ENCODE peak calls at places on chromosomes 12 and 14, in four cellular contexts. O is fibroblast of lung, W is SK-N-SH, L is PC-3. F is an unnamed sample.

GRCh38 chr14:82009993-82010392 is 476.3 kb upstream of the SEL1L start:
- DNase-seq in O (no peak), W (no peak), L (no peak), F (no peak)

GRCh38 chr14:92340071-92340470 is 17.1 kb downstream of the SLC24A4 start:
- DNase-seq in O (no peak), W (no peak), L (no peak), F (no peak)

GRCh38 chr12:505221-505620 is 45.5 kb downstream of the B4GALNT3 start:
- DNase-seq in O (no peak), W (no peak), L (no peak), F (no peak)

GRCh38 chr14:31969371-31969770 is 107.7 kb upstream of the ARHGAP5 start:
- DNase-seq in O (no peak), W (no peak), L (no peak), F (peak; percentile 66)

GRCh38 chr12:113075137-113075683 is 18.7 kb downstream of the DTX1 start:
- DNase-seq in O (no peak), W (no peak), L (no peak), F (no peak)

GRCh38 chr12:21526721-21527345 is 737 bp downstream of the SPX start:
- DNase-seq in O (peak; percentile 3), W (no peak), L (no peak), F (no peak)

GRCh38 chr12:119153477-119154434 is 25.0 kb upstream of the HSPB8 start:
- DNase-seq in O (peak; percentile 49), W (no peak), L (peak; percentile 15), F (no peak)

GRCh38 chr12:92568631-92569128 is 134.1 kb upstream of the PLEKHG7 start:
- DNase-seq in O (no peak), W (no peak), L (no peak), F (no peak)

GRCh38 chr12:20950248-20950647 is 139.7 kb downstream of the SLCO1B3 start:
- DNase-seq in O (no peak), W (peak; percentile 4), L (peak; percentile 58), F (no peak)

GRCh38 chr12:133203344-133204263 is 22.3 kb downstream of the ZNF268 start:
- DNase-seq in O (peak; percentile 31), W (no peak), L (no peak), F (no peak)

GRCh38 chr12:57881035-57881973 is 34.8 kb upstream of the CTDSP2 start:
- DNase-seq in O (no peak), W (no peak), L (no peak), F (peak; percentile 79)

GRCh38 chr12:114679452-114679875 is 4.5 kb downstream of the TBX3 start:
- DNase-seq in O (peak; percentile 60), W (no peak), L (peak; percentile 30), F (no peak)

GRCh38 chr12:57200497-57200896 is 16.1 kb upstream of the NXPH4 start:
- DNase-seq in O (no peak), W (no peak), L (no peak), F (no peak)

GRCh38 chr12:45388545-45388944 is 172.7 kb downstream of the ANO6 start:
- DNase-seq in O (peak; percentile 75), W (peak; percentile 56), L (peak; percentile 60), F (peak; percentile 30)

GRCh38 chr14:92615451-92615850 is 101.9 kb downstream of the RIN3 start:
- DNase-seq in O (no peak), W (no peak), L (peak; percentile 22), F (no peak)

GRCh38 chr14:51962678-51963077 is 26.7 kb upstream of the RTRAF start:
- DNase-seq in O (peak; percentile 9), W (no peak), L (no peak), F (peak; percentile 23)

GRCh38 chr12:132637811-132638210 is 19.2 kb downstream of the P2RX2 start:
- DNase-seq in O (no peak), W (no peak), L (no peak), F (no peak)

GRCh38 chr12:26688344-26688904 is 144.6 kb downstream of the ITPR2 start:
- DNase-seq in O (peak; percentile 44), W (no peak), L (peak; percentile 34), F (no peak)

GRCh38 chr14:92898732-92899131 is 24.2 kb upstream of the CHGA start:
- DNase-seq in O (no peak), W (no peak), L (no peak), F (no peak)

GRCh38 chr14:21317433-21317832 is 37.5 kb downstream of the RPGRIP1 start:
- DNase-seq in O (no peak), W (no peak), L (no peak), F (no peak)

GRCh38 chr12:68565391-68565903 is 45.3 kb upstream of the RAP1B start:
- DNase-seq in O (peak; percentile 94), W (no peak), L (peak; percentile 96), F (peak; percentile 92)

GRCh38 chr12:25052191-25053020 is 103.5 kb upstream of the BCAT1 start:
- DNase-seq in O (no peak), W (no peak), L (no peak), F (no peak)

GRCh38 chr12:28954333-28954732 is 194.7 kb upstream of the FAR2 start:
- DNase-seq in O (no peak), W (no peak), L (no peak), F (peak; percentile 74)

GRCh38 chr14:50397461-50398196 is 948 bp upstream of the CDKL1 start:
- DNase-seq in O (no peak), W (peak; percentile 41), L (peak; percentile 68), F (no peak)

GRCh38 chr12:25979563-25979962 is 21.1 kb downstream of the RASSF8 start:
- DNase-seq in O (no peak), W (no peak), L (peak; percentile 38), F (no peak)

GRCh38 chr14:97021571-97022171 is 224.5 kb downstream of the VRK1 start:
- DNase-seq in O (no peak), W (no peak), L (peak; percentile 50), F (no peak)

GRCh38 chr12:33192226-33192625 is 247.4 kb downstream of the SYT10 start:
- DNase-seq in O (no peak), W (no peak), L (peak; percentile 8), F (no peak)

GRCh38 chr14:73712540-73713141 is 1.5 kb downstream of the PNMA1 start:
- DNase-seq in O (no peak), W (peak; percentile 65), L (peak; percentile 33), F (no peak)

GRCh38 chr12:47785036-47785886 is 12.2 kb downstream of the SLC48A1 start:
- DNase-seq in O (no peak), W (no peak), L (no peak), F (no peak)

GRCh38 chr14:51807355-51807754 is 53.1 kb upstream of the GNG2 start:
- DNase-seq in O (peak; percentile 54), W (no peak), L (no peak), F (peak; percentile 43)

GRCh38 chr12:110858848-110859247 is 12.1 kb downstream of the CCDC63 start:
- DNase-seq in O (no peak), W (no peak), L (no peak), F (peak; percentile 55)

GRCh38 chr14:85798852-85799251 is 268.9 kb downstream of the FLRT2 start:
- DNase-seq in O (no peak), W (no peak), L (peak; percentile 2), F (no peak)

GRCh38 chr14:103188691-103189480 is 65.6 kb downstream of the TNFAIP2 start:
- DNase-seq in O (no peak), W (peak; percentile 64), L (no peak), F (no peak)

GRCh38 chr12:123391546-123392343 is 7.8 kb downstream of the KMT5A start:
- DNase-seq in O (no peak), W (no peak), L (no peak), F (no peak)
- H3K79me2 ChIP-seq in O (peaks cover 68% of the 10 kb centered on the region), W (peaks cover 92% of the 10 kb centered on the region), L (peaks cover 65% of the 10 kb centered on the region), F (peaks cover 86% of the 10 kb centered on the region)

GRCh38 chr14:100748403-100748802 is 21.7 kb downstream of the DLK1 start:
- DNase-seq in O (no peak), W (no peak), L (no peak), F (no peak)

GRCh38 chr14:100746326-100746725 is 19.6 kb downstream of the DLK1 start:
- DNase-seq in O (peak; percentile 11), W (no peak), L (no peak), F (no peak)

GRCh38 chr14:100748944-100749343 is 22.3 kb downstream of the DLK1 start:
- DNase-seq in O (no peak), W (no peak), L (no peak), F (no peak)

GRCh38 chr14:100747736-100748135 is 21.0 kb downstream of the DLK1 start:
- DNase-seq in O (no peak), W (no peak), L (no peak), F (no peak)

DNA sequence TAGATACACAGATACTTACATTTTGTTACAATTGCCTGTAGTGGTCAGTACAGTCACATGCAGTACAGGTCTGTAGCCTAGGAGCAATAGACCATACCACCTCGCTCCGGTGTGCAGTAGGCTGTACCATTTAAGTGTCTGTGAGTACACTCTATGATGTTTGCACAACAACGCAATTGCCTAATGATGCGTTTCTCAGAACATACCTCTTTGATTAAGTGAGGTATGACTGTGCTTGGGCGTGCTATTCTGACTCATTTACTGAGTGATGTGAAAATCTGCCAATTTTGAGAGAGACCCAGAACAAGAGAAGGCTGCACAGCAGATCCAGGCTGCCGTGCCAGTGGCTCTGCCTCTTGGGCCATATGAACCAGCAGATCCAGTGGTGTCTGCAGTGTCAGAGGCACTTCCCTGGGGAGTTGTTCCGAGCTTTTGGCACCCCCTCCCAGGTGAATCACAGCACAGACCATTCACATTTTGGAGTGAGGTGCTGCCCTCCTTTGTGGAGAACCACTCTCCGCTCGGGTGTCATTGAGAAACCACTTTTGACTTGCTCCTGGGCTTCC is 20.4 kb downstream of the DLK1 start:
- DNase-seq in O (peak; percentile 95), W (no peak), L (peak; percentile 95), F (peak; percentile 98)
- H2AFZ ChIP-seq in O (no peak overlapping the region), W (no peak overlapping the region), L (peak overlapping the region; percentile 23), F (no peak overlapping the region)

GRCh38 chr12:46699986-46700385 is 125.8 kb downstream of the SLC38A4 start:
- DNase-seq in O (no peak), W (no peak), L (no peak), F (no peak)

GRCh38 chr12:46698003-46698402 is 127.8 kb downstream of the SLC38A4 start:
- DNase-seq in O (no peak), W (no peak), L (no peak), F (no peak)

GRCh38 chr12:46701356-46701755 is 124.4 kb downstream of the SLC38A4 start:
- DNase-seq in O (no peak), W (no peak), L (no peak), F (no peak)

DNA sequence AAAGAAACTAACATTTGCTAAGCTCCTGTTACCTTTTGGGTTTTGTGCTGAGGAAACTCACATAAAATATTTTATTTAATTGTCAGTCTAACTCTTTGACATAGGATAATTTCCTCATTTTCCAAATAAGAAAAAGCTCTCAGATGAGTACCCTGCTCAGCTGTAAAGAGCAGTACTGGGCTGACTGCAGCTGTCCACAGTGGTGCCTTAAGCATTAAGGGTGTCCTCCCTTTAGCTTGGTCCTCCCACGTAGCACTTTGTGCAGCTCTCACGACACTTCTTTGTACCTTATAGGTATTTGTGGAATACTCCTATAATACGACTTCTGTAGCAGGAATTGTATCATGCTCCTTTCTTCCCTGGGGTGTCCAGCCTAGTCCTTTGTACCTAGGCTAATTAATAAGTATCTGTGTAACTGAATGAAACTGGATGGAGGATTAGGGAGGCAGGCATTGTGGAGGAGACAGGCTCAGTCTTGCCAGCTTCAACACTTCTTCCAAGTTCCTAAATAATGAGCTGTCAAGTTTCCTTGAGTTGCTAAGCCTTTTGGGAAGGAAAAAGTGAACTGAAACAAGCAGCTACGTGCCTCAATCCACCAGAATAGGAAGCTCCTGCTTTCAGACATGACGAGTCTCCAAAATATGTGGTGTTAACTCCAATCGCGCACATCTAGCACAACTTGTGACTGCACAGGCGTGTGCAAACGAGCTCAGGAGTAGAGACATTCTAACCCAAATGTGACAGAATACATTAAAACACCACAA is 123.0 kb downstream of the SLC38A4 start:
- DNase-seq in O (peak; percentile 18), W (no peak), L (no peak), F (peak; percentile 61)
- H3K4me3 ChIP-seq in O (no peak overlapping the region), W (peak overlapping the region; percentile 5), L (no peak overlapping the region), F (no peak overlapping the region)

GRCh38 chr12:124848621-124849380 is 14.9 kb downstream of the SCARB1 start:
- DNase-seq in O (no peak), W (no peak), L (no peak), F (no peak)
- H3K79me2 ChIP-seq in O (no peaks in the 10 kb centered on the region), W (no peaks in the 10 kb centered on the region), L (peaks cover 78% of the 10 kb centered on the region), F (no peaks in the 10 kb centered on the region)

F was measured in astrocyte.